ENCODE peak calls at places on chromosomes 1 and 21, in ten cellular contexts. T is AG09309; Y is colonic mucosa; X is NCI-H1436; V is astrocyte of the hippocampus; N is activated CD4-positive, alpha-beta T cell treated with anti-CD3 and anti-CD28 coated beads, Interleukin-2, amount 10 ng/mL, durations not matched to agents 7 days and 5 days; E is AG08396; F is aorta; C is mesothelial cell of epicardium; Q is pons. U is an unnamed sample.

GRCh38 chr1:66809245-66809644 is 8.2 kb upstream of the INSL5 start:
- DNase-seq in T (no peak), Y (no peak), X (no peak), V (no peak), N (no peak), E (no peak), F (no peak), C (no peak), Q (no peak), U (no peak)

GRCh38 chr21:19510057-19510456 is 1106.5 kb upstream of the TMPRSS15 start:
- DNase-seq in T (no peak), Y (no peak), X (no peak), V (no peak), N (no peak), E (no peak), F (no peak), C (no peak), Q (no peak), U (no peak)

GRCh38 chr1:101388904-101389546 is 152.2 kb downstream of the S1PR1 start:
- DNase-seq in T (no peak), Y (no peak), X (no peak), V (peak), N (peak), E (no peak), F (no peak), C (no peak), Q (no peak), U (no peak)

GRCh38 chr1:48576565-48576964 is 104.6 kb upstream of the SPATA6 start:
- DNase-seq in T (no peak), Y (no peak), X (no peak), V (no peak), N (no peak), E (no peak), F (no peak), C (no peak), Q (no peak), U (no peak)

GRCh38 chr21:41583274-41583790 is 75.4 kb upstream of the TMPRSS2 start:
- DNase-seq in T (no peak), Y (no peak), X (no peak), V (peak), N (no peak), E (peak), F (no peak), C (no peak), Q (no peak), U (no peak)

GRCh38 chr21:41425954-41426655 is at the start of gene MX1:
- DNase-seq in T (no peak), Y (peak), X (peak), V (peak), N (peak), E (peak), F (peak), C (no peak), Q (peak), U (no peak)

GRCh38 chr1:41400235-41400634 is 39.0 kb downstream of the FOXO6 start:
- DNase-seq in T (no peak), Y (no peak), X (no peak), V (no peak), N (no peak), E (no peak), F (no peak), C (no peak), Q (no peak), U (no peak)

GRCh38 chr1:50109647-50110075 is 941 bp downstream of the ELAVL4 start:
- DNase-seq in T (no peak), Y (no peak), X (peak), V (peak), N (peak), E (no peak), F (no peak), C (no peak), Q (peak), U (peak)

GRCh38 chr1:11458811-11459275 is 20.1 kb upstream of the DISP3 start:
- DNase-seq in T (no peak), Y (no peak), X (no peak), V (peak), N (no peak), E (no peak), F (no peak), C (no peak), Q (peak), U (no peak)

GRCh38 chr1:57963545-57963944 is 539.7 kb upstream of the DAB1 start:
- DNase-seq in T (no peak), Y (no peak), X (peak), V (no peak), N (no peak), E (no peak), F (no peak), C (no peak), Q (no peak), U (no peak)

GRCh38 chr1:228148196-228148861 is 1.4 kb upstream of the GJC2 start:
- DNase-seq in T (no peak), Y (no peak), X (no peak), V (no peak), N (no peak), E (peak), F (peak), C (no peak), Q (no peak), U (no peak)

GRCh38 chr1:156727914-156728598 is at the start of gene METTL25B:
- DNase-seq in T (no peak), Y (peak), X (peak), V (peak), N (peak), E (peak), F (peak), C (peak), Q (peak), U (peak)

GRCh38 chr1:118987431-118988185 is 535 bp downstream of the TBX15 start:
- DNase-seq in T (no peak), Y (no peak), X (no peak), V (peak), N (no peak), E (no peak), F (no peak), C (no peak), Q (no peak), U (no peak)

GRCh38 chr1:2413495-2414296 is 1.3 kb upstream of the PEX10 start:
- DNase-seq in T (no peak), Y (peak), X (no peak), V (no peak), N (no peak), E (no peak), F (no peak), C (no peak), Q (no peak), U (no peak)

GRCh38 chr1:54270543-54270942 is 70.6 kb downstream of the MRPL37 start:
- DNase-seq in T (no peak), Y (no peak), X (no peak), V (no peak), N (no peak), E (no peak), F (no peak), C (no peak), Q (no peak), U (no peak)

U was measured in NCI-H187.